ENCODE peak calls at places on chromosomes 16 and 17, in four cellular contexts. I, A, E and B are unnamed samples.

GRCh38 chr17:66491213-66491612 is 188.8 kb downstream of the PRKCA start:
- DNase-seq in I (no peak), A (no peak), E (no peak), B (no peak)

GRCh38 chr16:49021136-49021535 is 260.5 kb downstream of the CBLN1 start:
- DNase-seq in I (peak; percentile 72), A (peak; percentile 7), E (no peak), B (no peak)

GRCh38 chr17:68780561-68780960 is 174.6 kb downstream of the ABCA8 start:
- DNase-seq in I (no peak), A (no peak), E (no peak), B (no peak)

GRCh38 chr17:69523252-69523861 is 108.9 kb downstream of the MAP2K6 start:
- DNase-seq in I (peak; percentile 44), A (peak; percentile 64), E (peak; percentile 13), B (no peak)

GRCh38 chr16:55370762-55371482 is 46.9 kb downstream of the IRX6 start:
- DNase-seq in I (peak; percentile 42), A (peak; percentile 8), E (no peak), B (peak; percentile 73)

GRCh38 chr16:16071631-16072244 is 122.3 kb downstream of the ABCC1 start:
- DNase-seq in I (no peak), A (peak; percentile 78), E (no peak), B (peak; percentile 48)

GRCh38 chr16:66927012-66927436 is 1.7 kb upstream of the RRAD start:
- DNase-seq in I (peak; percentile 84), A (peak; percentile 88), E (no peak), B (peak; percentile 44)

GRCh38 chr16:58628845-58629680 is 563 bp downstream of the CNOT1 start:
- DNase-seq in I (peak; percentile 47), A (peak; percentile 8), E (peak; percentile 16), B (peak; percentile 49)

GRCh38 chr16:48949636-48950035 is 332.0 kb downstream of the CBLN1 start:
- DNase-seq in I (peak; percentile 35), A (peak; percentile 19), E (no peak), B (no peak)

GRCh38 chr17:22506861-22507260 is 814.5 kb downstream of the KCNJ18 start:
- DNase-seq in I (no peak), A (no peak), E (no peak), B (no peak)
- H3K9me3 ChIP-seq in I (peaks cover 45% of the 10 kb centered on the region), A (peaks cover 23% of the 10 kb centered on the region), E (no peaks in the 10 kb centered on the region), B (no peaks in the 10 kb centered on the region)

DNA sequence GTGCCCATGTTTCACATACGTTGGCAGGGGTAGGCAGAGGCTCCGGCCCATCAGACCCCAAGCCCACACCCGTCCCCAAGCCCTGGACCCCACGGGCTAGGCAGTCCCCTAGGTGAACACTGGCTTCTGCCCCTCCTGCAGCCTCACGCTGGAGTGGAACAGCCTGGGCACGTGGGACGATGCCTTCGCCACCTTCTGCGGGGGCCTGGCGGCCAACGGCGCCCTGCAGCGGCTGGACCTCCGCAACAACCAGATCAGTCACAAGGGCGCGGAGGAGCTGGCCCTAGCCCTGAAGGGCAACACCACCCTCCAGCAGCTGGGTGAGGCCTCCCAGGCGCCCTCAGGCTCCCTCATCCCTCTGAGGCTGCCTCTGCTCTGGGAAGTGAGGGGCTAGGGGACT is 1.8 kb downstream of the LRRC45 start:
- DNase-seq in I (no peak), A (no peak), E (no peak), B (no peak)
- TF ChIP-seq CTCF in I (no peak), A (no peak), E (no peak), B (no peak)

DNA sequence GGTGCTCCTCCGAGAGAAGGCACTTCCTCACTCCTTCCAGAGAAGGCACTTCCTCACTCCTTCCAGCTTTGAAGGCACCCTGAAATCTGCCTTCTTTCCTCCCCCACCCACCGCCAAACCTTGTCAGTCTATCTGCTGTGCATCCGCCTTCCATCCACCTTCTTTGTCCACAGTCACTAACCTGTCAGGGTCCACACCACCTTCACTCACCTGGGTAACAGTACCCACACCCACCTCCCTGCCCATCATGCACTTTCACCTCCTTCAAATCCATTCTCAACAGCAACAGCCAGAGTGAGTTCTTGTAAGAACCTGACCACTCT is 5.2 kb downstream of the CCDC102A start:
- DNase-seq in I (no peak), A (no peak), E (no peak), B (no peak)
- H3K4me1 ChIP-seq in I (peaks cover 5% of the 10 kb centered on the region), A (peaks cover 23% of the 10 kb centered on the region), E (peaks cover 56% of the 10 kb centered on the region), B (peaks cover 45% of the 10 kb centered on the region)

GRCh38 chr16:35744084-35744483 is 2284.7 kb downstream of the TP53TG3F start:
- DNase-seq in I (no peak), A (no peak), E (no peak), B (no peak)
- H3K9me3 ChIP-seq in I (peaks cover 12% of the 10 kb centered on the region), A (peaks cover 18% of the 10 kb centered on the region), E (no peaks in the 10 kb centered on the region), B (no peaks in the 10 kb centered on the region)

GRCh38 chr16:89704281-89704680 is 2.8 kb upstream of the SPATA2L start:
- DNase-seq in I (no peak), A (no peak), E (no peak), B (no peak)

GRCh38 chr16:89705006-89705405 is 3.5 kb upstream of the SPATA2L start:
- DNase-seq in I (no peak), A (no peak), E (no peak), B (no peak)

GRCh38 chr16:89700649-89701424 is 668 bp downstream of the SPATA2L start:
- DNase-seq in I (peak; percentile 69), A (peak; percentile 24), E (peak; percentile 48), B (no peak)

GRCh38 chr16:89700100-89700648 is 1.3 kb downstream of the SPATA2L start:
- DNase-seq in I (peak; percentile 98), A (peak; percentile 97), E (peak; percentile 90), B (peak; percentile 98)

GRCh38 chr16:89701425-89702406 is at the start of gene SPATA2L:
- DNase-seq in I (peak; percentile 95), A (peak; percentile 65), E (peak; percentile 96), B (peak; percentile 81)
- TF ChIP-seq CTCF in I (peak; percentile 36), A (peak; percentile 27), E (peak; percentile 95), B (peak; percentile 35)

DNA sequence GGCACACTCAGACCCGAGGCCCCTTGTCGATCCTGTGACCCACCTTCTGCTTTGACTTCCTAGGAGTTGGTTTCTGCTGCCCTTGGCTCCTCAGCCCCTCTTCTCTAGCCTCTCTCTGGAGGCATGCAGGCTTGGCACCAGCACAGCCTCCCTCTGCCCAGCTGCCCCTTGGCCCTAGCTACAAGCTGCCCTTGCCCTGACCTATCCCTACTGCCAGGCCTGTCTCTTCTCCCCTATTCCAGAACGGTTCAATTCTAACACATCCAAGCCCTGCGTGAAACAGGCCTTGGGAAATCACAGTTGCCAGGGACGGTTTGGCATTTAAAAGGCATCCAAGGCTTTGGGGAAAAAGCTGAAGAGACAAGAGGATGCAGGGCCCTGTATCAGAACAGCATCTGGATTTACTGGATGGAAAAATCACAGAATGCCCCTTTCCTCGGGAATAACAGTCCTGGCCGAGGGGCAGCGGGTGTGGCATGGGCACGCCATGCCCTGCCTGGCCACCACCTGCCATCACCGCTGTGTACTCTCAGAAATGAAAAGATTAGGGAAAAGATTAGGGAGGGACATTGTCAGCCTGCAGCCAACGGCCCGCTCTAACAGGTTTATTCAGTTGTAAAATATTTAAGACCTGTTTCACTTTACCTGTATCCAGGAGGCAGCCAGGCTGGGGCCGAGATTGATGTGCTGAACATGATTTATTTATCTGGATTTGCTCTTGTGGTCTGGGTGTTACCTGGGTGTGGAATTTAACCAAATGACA is 15.8 kb downstream of the RAI1 start:
- DNase-seq in I (no peak), A (no peak), E (no peak), B (peak; percentile 56)
- H3K4me1 ChIP-seq in I (peaks cover 68% of the 10 kb centered on the region), A (peaks cover 79% of the 10 kb centered on the region), E (peaks cover 41% of the 10 kb centered on the region), B (peaks cover 85% of the 10 kb centered on the region)

GRCh38 chr16:35144212-35144932 is 1685.0 kb downstream of the TP53TG3F start:
- DNase-seq in I (no peak), A (no peak), E (no peak), B (no peak)
- H3K9me3 ChIP-seq in I (peaks cover 11% of the 10 kb centered on the region), A (peaks cover 57% of the 10 kb centered on the region), E (no peaks in the 10 kb centered on the region), B (no peaks in the 10 kb centered on the region)

GRCh38 chr16:20844588-20844987 is 38.3 kb downstream of the REXO5 start:
- DNase-seq in I (no peak), A (no peak), E (no peak), B (no peak)
- TF ChIP-seq CTCF in I (no peak), A (no peak), E (no peak), B (no peak)

GRCh38 chr17:78974635-78975591 is 4.8 kb downstream of the LGALS3BP start:
- DNase-seq in I (peak; percentile 53), A (peak; percentile 84), E (no peak), B (peak; percentile 59)
- H3K4me1 ChIP-seq in I (peaks cover 65% of the 10 kb centered on the region), A (peaks cover 32% of the 10 kb centered on the region), E (peaks cover 70% of the 10 kb centered on the region), B (peaks cover 76% of the 10 kb centered on the region)

GRCh38 chr17:33292981-33293867 is at the start of gene ASIC2:
- DNase-seq in I (peak; percentile 62), A (peak; percentile 4), E (peak; percentile 24), B (no peak)
- H3K9me3 ChIP-seq in I (no peaks in the 10 kb centered on the region), A (no peaks in the 10 kb centered on the region), E (no peaks in the 10 kb centered on the region), B (no peaks in the 10 kb centered on the region)